ENCODE peak calls at places on chromosomes 16 and 17, in ten cellular contexts. N, Y, I, W, L, C, R, E, X and A are unnamed samples.

GRCh38 chr16:51146256-51146924 is 4.7 kb downstream of the SALL1 start:
- DNase-seq in N (peak), Y (no peak), I (no peak), W (no peak), L (no peak), C (peak), R (no peak), E (no peak), X (no peak), A (no peak)

GRCh38 chr16:49441366-49441780 is 67.8 kb downstream of the C16orf78 start:
- DNase-seq in N (no peak), Y (peak), I (peak), W (no peak), L (peak), C (no peak), R (peak), E (peak), X (no peak), A (peak)

GRCh38 chr17:82845163-82845807 is 5.5 kb upstream of the ZNF750 start:
- DNase-seq in N (no peak), Y (no peak), I (no peak), W (no peak), L (no peak), C (no peak), R (no peak), E (no peak), X (no peak), A (no peak)

GRCh38 chr16:87484487-87485331 is 8.1 kb downstream of the ZCCHC14 start:
- DNase-seq in N (no peak), Y (no peak), I (no peak), W (no peak), L (no peak), C (no peak), R (no peak), E (no peak), X (no peak), A (no peak)

GRCh38 chr17:48462946-48463345 is 32.9 kb upstream of the SKAP1 start:
- DNase-seq in N (no peak), Y (no peak), I (no peak), W (no peak), L (no peak), C (no peak), R (peak), E (no peak), X (no peak), A (no peak)

GRCh38 chr17:19405114-19405513 is 5.9 kb upstream of the RNF112 start:
- DNase-seq in N (no peak), Y (no peak), I (no peak), W (no peak), L (no peak), C (no peak), R (no peak), E (no peak), X (no peak), A (no peak)

GRCh38 chr16:66950437-66950836 is 10.6 kb upstream of the CES3 start:
- DNase-seq in N (no peak), Y (no peak), I (no peak), W (no peak), L (no peak), C (no peak), R (no peak), E (no peak), X (no peak), A (no peak)

GRCh38 chr17:82212331-82213250 is at the start of gene CCDC57:
- DNase-seq in N (peak), Y (peak), I (peak), W (no peak), L (peak), C (peak), R (peak), E (peak), X (peak), A (peak)

GRCh38 chr16:7597677-7598076 is 265.0 kb downstream of the RBFOX1 start:
- DNase-seq in N (peak), Y (no peak), I (no peak), W (no peak), L (no peak), C (no peak), R (no peak), E (no peak), X (no peak), A (no peak)

GRCh38 chr17:7293821-7294613 is 422 bp downstream of the YBX2 start:
- DNase-seq in N (no peak), Y (no peak), I (no peak), W (no peak), L (no peak), C (no peak), R (no peak), E (peak), X (no peak), A (peak)

GRCh38 chr17:78839173-78839761 is 1.3 kb downstream of the USP36 start:
- DNase-seq in N (peak), Y (no peak), I (no peak), W (no peak), L (no peak), C (peak), R (no peak), E (no peak), X (peak), A (no peak)

GRCh38 chr16:64679976-64680375 is 441.9 kb downstream of the CDH11 start:
- DNase-seq in N (no peak), Y (no peak), I (no peak), W (no peak), L (no peak), C (no peak), R (no peak), E (no peak), X (no peak), A (no peak)

GRCh38 chr16:923184-923583 is 47.6 kb downstream of the LMF1 start:
- DNase-seq in N (no peak), Y (no peak), I (no peak), W (no peak), L (no peak), C (no peak), R (no peak), E (no peak), X (no peak), A (no peak)

GRCh38 chr17:56034120-56034757 is 119.0 kb upstream of the ANKFN1 start:
- DNase-seq in N (no peak), Y (no peak), I (no peak), W (no peak), L (no peak), C (no peak), R (no peak), E (no peak), X (no peak), A (no peak)

GRCh38 chr16:12458591-12459400 is 344.9 kb downstream of the CPPED1 start:
- DNase-seq in N (no peak), Y (no peak), I (no peak), W (no peak), L (no peak), C (no peak), R (no peak), E (no peak), X (no peak), A (no peak)

GRCh38 chr17:47704116-47704515 is 10.2 kb downstream of the TBKBP1 start:
- DNase-seq in N (no peak), Y (no peak), I (peak), W (no peak), L (no peak), C (no peak), R (no peak), E (no peak), X (no peak), A (no peak)

GRCh38 chr17:82375359-82376041 is 3.9 kb downstream of the UTS2R start:
- DNase-seq in N (no peak), Y (no peak), I (no peak), W (no peak), L (no peak), C (no peak), R (no peak), E (no peak), X (no peak), A (no peak)

GRCh38 chr16:8493885-8494487 is 96.3 kb downstream of the TMEM114 start:
- DNase-seq in N (no peak), Y (no peak), I (no peak), W (no peak), L (no peak), C (no peak), R (peak), E (no peak), X (no peak), A (no peak)

GRCh38 chr17:52737071-52737470 is 578.6 kb upstream of the CA10 start:
- DNase-seq in N (no peak), Y (no peak), I (no peak), W (no peak), L (no peak), C (no peak), R (no peak), E (no peak), X (no peak), A (no peak)